ENCODE peak calls at places on chromosomes 7 and 10, in six cellular contexts. One of them, this sample, is unnamed.

GRCh38 chr10:116627386-116627933 is 6.7 kb downstream of the PNLIPRP2 start:
- DNase-seq in heart right ventricle: no peak
- DNase-seq in NCI-H1105: no peak
- DNase-seq in dorsolateral prefrontal cortex: no peak
- DNase-seq in activated CD8-positive, alpha-beta memory T cell treated with anti-CD3 and anti-CD28 coated beads for 1 hour: no peak
- DNase-seq in left lobe of liver: no peak
- DNase-seq in this sample: no peak

GRCh38 chr10:59580257-59580863 is 129.3 kb downstream of the SLC16A9 start:
- DNase-seq in heart right ventricle: no peak
- DNase-seq in NCI-H1105: peak; percentile 5
- DNase-seq in left lobe of liver: no peak
- DNase-seq in dorsolateral prefrontal cortex: no peak
- DNase-seq in activated CD8-positive, alpha-beta memory T cell treated with anti-CD3 and anti-CD28 coated beads for 1 hour: no peak
- DNase-seq in this sample: no peak

GRCh38 chr10:88928254-88928653 is 24.3 kb downstream of the ACTA2 start:
- DNase-seq in activated CD8-positive, alpha-beta memory T cell treated with anti-CD3 and anti-CD28 coated beads for 1 hour: no peak
- DNase-seq in NCI-H1105: no peak
- DNase-seq in heart right ventricle: no peak
- DNase-seq in dorsolateral prefrontal cortex: no peak
- DNase-seq in left lobe of liver: no peak
- DNase-seq in this sample: no peak

GRCh38 chr10:132872658-132873057 is 69.7 kb downstream of the CFAP46 start:
- DNase-seq in activated CD8-positive, alpha-beta memory T cell treated with anti-CD3 and anti-CD28 coated beads for 1 hour: no peak
- DNase-seq in NCI-H1105: no peak
- DNase-seq in dorsolateral prefrontal cortex: peak; percentile 4
- DNase-seq in heart right ventricle: peak; percentile 3
- DNase-seq in left lobe of liver: peak; percentile 32
- DNase-seq in this sample: no peak

GRCh38 chr7:30804078-30804661 is 33.0 kb downstream of the MINDY4 start:
- DNase-seq in activated CD8-positive, alpha-beta memory T cell treated with anti-CD3 and anti-CD28 coated beads for 1 hour: no peak
- DNase-seq in heart right ventricle: no peak
- DNase-seq in dorsolateral prefrontal cortex: no peak
- DNase-seq in left lobe of liver: no peak
- DNase-seq in NCI-H1105: no peak
- DNase-seq in this sample: no peak

GRCh38 chr10:90787906-90788491 is 69.8 kb downstream of the HTR7 start:
- DNase-seq in heart right ventricle: no peak
- DNase-seq in left lobe of liver: no peak
- DNase-seq in NCI-H1105: peak; percentile 34
- DNase-seq in dorsolateral prefrontal cortex: no peak
- DNase-seq in activated CD8-positive, alpha-beta memory T cell treated with anti-CD3 and anti-CD28 coated beads for 1 hour: no peak
- DNase-seq in this sample: peak; percentile 2

GRCh38 chr7:111919690-111920179 is 286.5 kb downstream of the DOCK4 start:
- DNase-seq in NCI-H1105: no peak
- DNase-seq in left lobe of liver: no peak
- DNase-seq in activated CD8-positive, alpha-beta memory T cell treated with anti-CD3 and anti-CD28 coated beads for 1 hour: no peak
- DNase-seq in heart right ventricle: no peak
- DNase-seq in dorsolateral prefrontal cortex: no peak
- DNase-seq in this sample: no peak

GRCh38 chr7:73811760-73812168 is 19.0 kb upstream of the CLDN4 start:
- DNase-seq in NCI-H1105: peak; percentile 58
- DNase-seq in dorsolateral prefrontal cortex: peak; percentile 34
- DNase-seq in heart right ventricle: peak; percentile 68
- DNase-seq in left lobe of liver: peak; percentile 73
- DNase-seq in activated CD8-positive, alpha-beta memory T cell treated with anti-CD3 and anti-CD28 coated beads for 1 hour: no peak
- DNase-seq in this sample: no peak

GRCh38 chr10:81662837-81663236 is 212.2 kb upstream of the NRG3 start:
- DNase-seq in activated CD8-positive, alpha-beta memory T cell treated with anti-CD3 and anti-CD28 coated beads for 1 hour: no peak
- DNase-seq in heart right ventricle: no peak
- DNase-seq in NCI-H1105: no peak
- DNase-seq in dorsolateral prefrontal cortex: no peak
- DNase-seq in left lobe of liver: no peak
- DNase-seq in this sample: no peak

GRCh38 chr7:121214652-121215051 is 114.1 kb upstream of the WNT16 start:
- DNase-seq in heart right ventricle: no peak
- DNase-seq in dorsolateral prefrontal cortex: no peak
- DNase-seq in left lobe of liver: no peak
- DNase-seq in activated CD8-positive, alpha-beta memory T cell treated with anti-CD3 and anti-CD28 coated beads for 1 hour: no peak
- DNase-seq in NCI-H1105: no peak
- DNase-seq in this sample: no peak

GRCh38 chr7:108581655-108582491 is 12.2 kb downstream of the DNAJB9 start:
- DNase-seq in dorsolateral prefrontal cortex: no peak
- DNase-seq in activated CD8-positive, alpha-beta memory T cell treated with anti-CD3 and anti-CD28 coated beads for 1 hour: no peak
- DNase-seq in heart right ventricle: no peak
- DNase-seq in left lobe of liver: no peak
- DNase-seq in NCI-H1105: no peak
- DNase-seq in this sample: no peak

GRCh38 chr10:34933676-34934075 is 118.6 kb upstream of the PARD3 start:
- DNase-seq in heart right ventricle: peak; percentile 55
- DNase-seq in activated CD8-positive, alpha-beta memory T cell treated with anti-CD3 and anti-CD28 coated beads for 1 hour: no peak
- DNase-seq in NCI-H1105: no peak
- DNase-seq in left lobe of liver: no peak
- DNase-seq in dorsolateral prefrontal cortex: no peak
- DNase-seq in this sample: no peak

GRCh38 chr10:97572214-97572989 is at the start of gene ANKRD2:
- DNase-seq in NCI-H1105: peak; percentile 18
- DNase-seq in heart right ventricle: peak; percentile 76
- DNase-seq in activated CD8-positive, alpha-beta memory T cell treated with anti-CD3 and anti-CD28 coated beads for 1 hour: no peak
- DNase-seq in left lobe of liver: peak; percentile 89
- DNase-seq in dorsolateral prefrontal cortex: peak; percentile 82
- DNase-seq in this sample: peak; percentile 29

GRCh38 chr7:86747698-86748097 is 104.0 kb downstream of the GRM3 start:
- DNase-seq in activated CD8-positive, alpha-beta memory T cell treated with anti-CD3 and anti-CD28 coated beads for 1 hour: no peak
- DNase-seq in dorsolateral prefrontal cortex: no peak
- DNase-seq in left lobe of liver: no peak
- DNase-seq in NCI-H1105: peak; percentile 23
- DNase-seq in heart right ventricle: no peak
- DNase-seq in this sample: peak; percentile 79

GRCh38 chr7:123788584-123788983 is 39.8 kb upstream of the WASL start:
- DNase-seq in activated CD8-positive, alpha-beta memory T cell treated with anti-CD3 and anti-CD28 coated beads for 1 hour: no peak
- DNase-seq in dorsolateral prefrontal cortex: no peak
- DNase-seq in NCI-H1105: no peak
- DNase-seq in heart right ventricle: no peak
- DNase-seq in left lobe of liver: no peak
- DNase-seq in this sample: no peak